ENCODE peak calls at places on chromosomes 7 and 10, in five cellular contexts. N is GM23248, K is mammary epithelial cell, U is neural progenitor cell, X is OCI-LY7. H is an unnamed sample.

GRCh38 chr10:92969151-92969550 is 91.4 kb upstream of the CYP26C1 start:
- DNase-seq in X (no peak), U (no peak), N (peak; percentile 88), K (no peak), H (no peak)

GRCh38 chr7:75534727-75535307 is 42.7 kb downstream of the SPDYE5 start:
- DNase-seq in K (no peak), N (peak; percentile 77), X (no peak), U (no peak), H (peak; percentile 85)

GRCh38 chr7:69699949-69700715 is 101.9 kb downstream of the AUTS2 start:
- DNase-seq in K (no peak), U (no peak), N (no peak), X (no peak), H (no peak)

GRCh38 chr10:96168546-96168945 is 38.4 kb downstream of the ZNF518A start:
- DNase-seq in N (peak; percentile 6), K (no peak), X (no peak), U (no peak), H (no peak)

GRCh38 chr10:6148908-6149307 is 53.8 kb upstream of the PFKFB3 start:
- DNase-seq in N (no peak), X (no peak), K (no peak), U (no peak), H (no peak)

GRCh38 chr7:17626215-17626614 is 314.1 kb downstream of the SNX13 start:
- DNase-seq in K (no peak), N (no peak), X (no peak), U (no peak), H (no peak)

GRCh38 chr7:93799750-93800357 is 90.7 kb downstream of the TFPI2 start:
- DNase-seq in U (peak; percentile 13), X (peak; percentile 29), N (peak; percentile 44), K (peak; percentile 12), H (no peak)

GRCh38 chr7:116610210-116610609 is 61.8 kb upstream of the MET start:
- DNase-seq in X (no peak), K (peak; percentile 88), N (peak; percentile 50), U (no peak), H (no peak)

GRCh38 chr10:22461891-22462290 is 116.6 kb downstream of the SPAG6 start:
- DNase-seq in U (no peak), X (no peak), N (no peak), K (no peak), H (peak; percentile 43)

GRCh38 chr7:40237731-40238130 is 102.9 kb downstream of the SUGCT start:
- DNase-seq in N (no peak), U (no peak), X (no peak), K (no peak), H (no peak)

GRCh38 chr10:68096913-68097509 is 12.3 kb upstream of the MYPN start:
- DNase-seq in U (peak; percentile 39), N (peak; percentile 96), X (no peak), K (peak; percentile 94), H (no peak)

GRCh38 chr7:31892099-31892787 is 178.0 kb downstream of the PDE1C start:
- DNase-seq in K (no peak), X (no peak), N (no peak), U (no peak), H (no peak)

GRCh38 chr7:46385662-46386309 is 464.7 kb upstream of the IGFBP3 start:
- DNase-seq in U (no peak), K (peak; percentile 82), N (peak; percentile 95), X (no peak), H (peak; percentile 58)

GRCh38 chr10:118800920-118801319 is 46.1 kb upstream of the CACUL1 start:
- DNase-seq in K (peak; percentile 26), U (no peak), N (peak; percentile 26), X (peak; percentile 25), H (peak; percentile 63)

GRCh38 chr10:89134963-89135362 is 72.2 kb downstream of the CH25H start:
- DNase-seq in N (no peak), U (no peak), K (no peak), X (no peak), H (no peak)

GRCh38 chr7:35254496-35255416 is 856 bp upstream of the TBX20 start:
- DNase-seq in U (peak; percentile 67), X (no peak), K (no peak), N (no peak), H (peak; percentile 73)

GRCh38 chr7:373818-374705 is 84.1 kb downstream of the FOXL3 start:
- DNase-seq in N (no peak), X (no peak), U (no peak), K (no peak), H (peak; percentile 76)

GRCh38 chr7:23117841-23118240 is 12.3 kb downstream of the KLHL7 start:
- DNase-seq in U (peak; percentile 18), X (no peak), N (no peak), K (no peak), H (no peak)

GRCh38 chr7:98368721-98369120 is 32.2 kb downstream of the BAIAP2L1 start:
- DNase-seq in X (no peak), U (no peak), N (no peak), K (no peak), H (no peak)

GRCh38 chr7:38107486-38107893 is 70.6 kb upstream of the STARD3NL start:
- DNase-seq in K (peak; percentile 52), X (peak; percentile 71), N (peak; percentile 58), U (peak; percentile 81), H (no peak)

GRCh38 chr10:118915161-118915560 is 114.4 kb upstream of the NANOS1 start:
- DNase-seq in N (no peak), X (no peak), K (no peak), U (no peak), H (no peak)

GRCh38 chr7:29563590-29564454 is at the start of gene PRR15:
- DNase-seq in X (no peak), U (peak; percentile 81), N (peak; percentile 58), K (peak; percentile 75), H (peak; percentile 76)

GRCh38 chr7:149598721-149599308 is 101.2 kb upstream of the ZNF746 start:
- DNase-seq in U (peak; percentile 68), N (peak; percentile 64), X (peak; percentile 51), K (peak; percentile 44), H (no peak)

GRCh38 chr7:92250603-92251002 is 4.8 kb downstream of the ANKIB1 start:
- DNase-seq in X (no peak), N (no peak), K (no peak), U (no peak), H (no peak)
- H3K27ac ChIP-seq in X (no peak overlapping the region), N (no peak overlapping the region), K (no peak overlapping the region), U (no peak overlapping the region), H (no peak overlapping the region)

DNA sequence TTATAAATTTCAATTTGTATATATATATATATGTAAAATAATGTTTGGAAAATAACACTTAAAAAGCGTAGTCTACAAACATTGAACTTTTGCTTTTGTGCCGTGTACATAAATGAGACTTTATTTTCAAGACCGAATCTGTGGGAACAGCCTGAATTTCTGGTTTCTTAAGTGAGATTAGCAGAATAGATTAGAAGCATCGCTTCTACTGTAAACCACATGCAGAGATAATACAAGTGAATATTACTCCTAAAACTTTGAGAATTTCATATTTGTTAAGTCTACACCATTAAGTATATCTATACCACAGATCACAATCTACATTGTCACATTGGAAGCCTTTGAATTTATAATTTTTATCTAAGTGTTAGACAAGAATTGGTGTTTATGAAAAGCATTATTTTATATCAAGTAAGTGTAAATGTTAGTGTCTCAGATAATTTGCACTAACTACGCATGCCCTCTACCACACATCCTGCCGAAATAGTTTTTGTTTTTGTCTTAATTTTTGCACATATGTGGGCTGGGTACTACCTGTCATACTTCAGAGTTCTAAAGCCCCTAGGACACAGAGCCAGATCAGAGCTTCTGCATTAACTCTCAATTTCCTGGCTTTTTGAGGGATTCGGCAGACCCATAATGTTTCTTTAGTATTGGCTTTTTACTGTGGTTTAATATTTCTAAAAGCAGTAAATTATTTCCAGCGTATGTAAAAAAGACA is 20.1 kb downstream of the TWIST1 start:
- DNase-seq in U (no peak), X (no peak), N (peak; percentile 39), K (no peak), H (no peak)
- H3K4me2 ChIP-seq in U (no peak overlapping the region), X (no peak overlapping the region), N (peak overlapping the region; percentile 99), K (no peak overlapping the region), H (no peak overlapping the region)

DNA sequence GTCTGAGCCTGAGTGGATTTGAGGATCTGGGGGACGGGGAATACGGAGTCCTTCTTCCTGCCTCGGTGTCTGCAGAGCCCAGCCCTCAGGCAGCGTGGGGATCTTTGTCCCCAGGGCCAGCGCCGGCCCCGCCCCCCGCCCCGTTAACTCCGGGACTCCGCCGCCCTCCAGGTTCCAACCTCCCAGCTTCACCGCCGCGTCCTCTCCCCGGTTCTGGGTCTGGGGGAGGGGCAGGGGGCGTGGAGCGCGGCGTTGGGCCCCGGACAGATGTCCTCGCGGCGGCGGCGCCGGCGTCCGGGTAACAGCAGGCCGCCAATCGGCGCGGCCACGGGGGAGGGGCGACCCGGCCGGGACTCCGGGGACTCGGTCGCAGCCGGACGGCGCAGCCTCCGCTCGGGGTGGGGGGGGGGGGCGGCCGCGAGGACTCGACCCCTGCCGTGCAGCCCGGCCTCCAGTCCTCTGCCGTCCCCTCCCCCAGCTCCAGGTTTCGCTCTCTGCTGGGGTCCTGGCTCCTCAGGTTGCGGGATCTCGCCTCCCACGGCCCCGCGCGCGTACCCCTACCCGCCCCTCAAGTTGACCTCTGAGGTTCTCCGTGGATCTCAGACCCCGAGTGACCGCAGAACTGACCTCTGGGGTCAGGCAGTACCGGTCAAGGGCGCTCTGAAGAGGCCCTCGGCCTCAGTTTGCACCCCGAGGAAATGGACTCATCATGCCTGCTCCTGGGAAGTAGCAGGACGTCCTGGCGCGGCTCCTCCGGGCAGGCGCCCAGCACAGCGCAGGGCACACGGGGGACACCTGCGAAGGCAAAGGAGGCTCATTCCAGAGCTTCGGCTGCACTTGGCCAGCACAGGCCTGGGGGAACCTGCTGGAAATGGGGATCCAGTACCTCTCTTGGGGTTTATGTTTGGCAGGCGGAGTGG is 2.3 kb upstream of the ELFN1 start:
- DNase-seq in K (no peak), N (no peak), X (no peak), U (peak; percentile 78), H (peak; percentile 93)
- H3K4me3 ChIP-seq in K (no peak overlapping the region), N (peak overlapping the region; percentile 67), X (no peak overlapping the region), U (peak overlapping the region; percentile 69), H (peak overlapping the region; percentile 68)

GRCh38 chr10:112842832-112843360 is 107.2 kb upstream of the TCF7L2 start:
- DNase-seq in K (no peak), X (peak; percentile 5), U (peak; percentile 38), N (peak; percentile 6), H (no peak)

GRCh38 chr10:112838784-112839481 is 111.1 kb upstream of the TCF7L2 start:
- DNase-seq in X (no peak), K (no peak), U (peak; percentile 47), N (no peak), H (no peak)

GRCh38 chr10:112835933-112836564 is 114.0 kb upstream of the TCF7L2 start:
- DNase-seq in X (no peak), K (no peak), U (peak; percentile 47), N (no peak), H (no peak)

GRCh38 chr10:112843623-112844022 is 106.4 kb upstream of the TCF7L2 start:
- DNase-seq in K (no peak), N (no peak), X (no peak), U (no peak), H (no peak)

DNA sequence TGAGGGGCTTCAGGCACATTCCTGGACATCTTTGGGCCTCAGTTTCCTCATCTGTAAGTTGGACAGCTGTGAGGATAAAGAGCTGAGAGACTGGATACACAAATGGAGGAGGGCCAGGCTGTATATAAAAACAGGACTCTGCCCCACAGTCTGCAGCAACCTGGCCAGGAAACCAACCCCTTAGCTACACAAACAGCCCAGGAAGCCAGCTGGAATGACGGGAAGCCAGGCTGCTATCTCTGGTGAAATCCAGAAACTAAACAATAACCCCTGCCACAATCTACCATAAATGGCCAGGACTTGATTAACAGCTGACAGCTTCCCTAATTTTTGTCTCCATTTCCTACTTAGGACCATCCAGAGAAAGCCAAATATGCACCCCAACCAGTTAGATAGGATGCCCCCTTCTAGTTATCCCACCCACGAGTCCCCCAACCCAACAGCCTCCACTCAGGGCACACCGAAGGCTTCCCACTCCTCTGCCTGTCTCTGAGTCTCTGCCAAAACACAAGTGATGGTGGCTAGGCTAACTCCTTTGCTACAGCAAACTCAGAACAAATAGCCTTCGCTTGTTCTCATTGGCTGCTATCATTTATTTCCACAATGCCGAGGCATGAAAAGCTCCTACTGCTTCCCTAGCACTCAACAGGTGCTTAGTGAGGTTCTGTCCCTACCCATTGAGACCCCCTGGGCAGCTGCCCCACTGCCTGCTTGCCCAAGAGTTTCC is 110.0 kb upstream of the TCF7L2 start:
- DNase-seq in X (no peak), K (no peak), N (no peak), U (no peak), H (no peak)
- H3K27ac ChIP-seq in X (no peak overlapping the region), K (no peak overlapping the region), N (no peak overlapping the region), U (no peak overlapping the region), H (no peak overlapping the region)